ENCODE peak calls at places on chromosomes 16 and 17, in eight cellular contexts. S is gastrocnemius medialis; C is stimulated activated CD4-positive, alpha-beta T cell treated with anti-CD3 and anti-CD28 coated beads, TNF-alpha, amount 100 ng/mL, for 1 hour; P is NCI-H69; Q is D341Med; R is NCI-H2107; X is T-helper 1 cell; T is AG04450. U is an unnamed sample.

GRCh38 chr16:2326191-2326590 is 14.3 kb downstream of the ABCA3 start:
- DNase-seq in Q (no peak), P (no peak), T (no peak), X (no peak), C (no peak), S (no peak), R (no peak), U (no peak)

GRCh38 chr16:28999577-28999976 is 14.7 kb downstream of the LAT start:
- DNase-seq in Q (no peak), T (no peak), P (no peak), X (no peak), C (no peak), R (no peak), S (no peak), U (no peak)

GRCh38 chr17:77193653-77194052 is 52.9 kb downstream of the SEC14L1 start:
- DNase-seq in X (no peak), Q (no peak), C (no peak), P (no peak), R (no peak), S (no peak), T (no peak), U (no peak)

GRCh38 chr17:30332057-30332542 is 1.8 kb downstream of the TMIGD1 start:
- DNase-seq in X (peak), P (no peak), R (no peak), T (peak), S (no peak), Q (no peak), C (peak), U (no peak)

GRCh38 chr16:68786685-68787418 is 49.8 kb downstream of the CDH1 start:
- DNase-seq in Q (no peak), X (no peak), S (no peak), C (no peak), R (peak), T (no peak), P (peak), U (no peak)

GRCh38 chr17:63275318-63275967 is 170.7 kb downstream of the CYB561 start:
- DNase-seq in P (no peak), R (no peak), S (no peak), T (peak), X (no peak), Q (no peak), C (no peak), U (no peak)

GRCh38 chr17:6462692-6463091 is 18.4 kb downstream of the PIMREG start:
- DNase-seq in X (no peak), P (no peak), C (no peak), Q (no peak), R (no peak), T (no peak), S (no peak), U (no peak)

GRCh38 chr16:674968-675883 is at the start of gene RHBDL1:
- DNase-seq in P (peak), Q (no peak), C (no peak), T (no peak), S (no peak), X (no peak), R (no peak), U (no peak)

GRCh38 chr17:62627904-62628603 is 584 bp downstream of the MRC2 start:
- DNase-seq in P (peak), R (no peak), T (peak), X (no peak), Q (peak), C (no peak), S (no peak), U (no peak)

GRCh38 chr16:92431-93339 is 14.7 kb downstream of the MPG start:
- DNase-seq in C (no peak), X (no peak), R (no peak), Q (no peak), T (no peak), S (no peak), P (no peak), U (no peak)

GRCh38 chr17:43312011-43312410 is 78.2 kb upstream of the RNU2-1 start:
- DNase-seq in X (no peak), P (no peak), Q (no peak), S (no peak), T (no peak), C (no peak), R (no peak), U (no peak)

GRCh38 chr16:56569971-56570370 is 5.1 kb downstream of the MT4 start:
- DNase-seq in X (no peak), S (no peak), C (no peak), Q (no peak), T (no peak), P (no peak), R (no peak), U (no peak)

GRCh38 chr16:85202631-85203461 is 90.6 kb upstream of the CIBAR2 start:
- DNase-seq in X (no peak), S (peak), C (no peak), Q (no peak), R (no peak), P (peak), T (peak), U (no peak)